ENCODE peak calls at places on chromosomes 16 and 17, in nine cellular contexts. R, B, M, X, T, F, V, P and J are unnamed samples.

GRCh38 chr16:70781800-70782199 is 19.2 kb downstream of the VAC14 start:
- DNase-seq in R (no peak), B (no peak), M (no peak), X (no peak), T (no peak), F (no peak), V (no peak), P (no peak), J (no peak)

GRCh38 chr17:35731239-35731931 is at the start of gene RASL10B:
- DNase-seq in R (peak; percentile 68), B (peak; percentile 56), M (no peak), X (peak; percentile 54), T (peak; percentile 58), F (peak; percentile 55), V (peak; percentile 30), P (peak; percentile 37), J (no peak)

GRCh38 chr17:41082565-41083136 is 1.3 kb upstream of the KRTAP4-7 start:
- DNase-seq in R (no peak), B (no peak), M (no peak), X (no peak), T (no peak), F (no peak), V (no peak), P (no peak), J (no peak)

GRCh38 chr17:8225813-8226535 is 15.6 kb upstream of the AURKB start:
- DNase-seq in R (peak; percentile 40), B (peak; percentile 69), M (no peak), X (peak; percentile 39), T (no peak), F (peak; percentile 53), V (no peak), P (peak; percentile 54), J (no peak)

GRCh38 chr17:80457236-80457856 is 19.1 kb downstream of the NPTX1 start:
- DNase-seq in R (no peak), B (no peak), M (no peak), X (no peak), T (no peak), F (no peak), V (no peak), P (no peak), J (no peak)

GRCh38 chr16:81035975-81036750 is 521 bp downstream of the ATMIN start:
- DNase-seq in R (peak; percentile 27), B (peak; percentile 38), M (no peak), X (peak; percentile 34), T (peak; percentile 23), F (no peak), V (peak; percentile 7), P (peak; percentile 35), J (no peak)

GRCh38 chr17:82970067-82970466 is 109.3 kb upstream of the METRNL start:
- DNase-seq in R (no peak), B (no peak), M (no peak), X (no peak), T (no peak), F (no peak), V (no peak), P (no peak), J (no peak)

GRCh38 chr16:79600636-79601091 is at the start of gene MAF:
- DNase-seq in R (peak; percentile 97), B (peak; percentile 93), M (peak; percentile 82), X (peak; percentile 95), T (peak; percentile 91), F (peak; percentile 89), V (peak; percentile 99), P (peak; percentile 94), J (peak; percentile 68)

GRCh38 chr17:29807520-29808361 is 122.3 kb downstream of the SSH2 start:
- DNase-seq in R (peak; percentile 78), B (peak; percentile 75), M (no peak), X (peak; percentile 65), T (peak; percentile 59), F (peak; percentile 52), V (peak; percentile 48), P (peak; percentile 74), J (no peak)

GRCh38 chr16:20740007-20740883 is 1.4 kb downstream of the THUMPD1 start:
- DNase-seq in R (peak; percentile 43), B (no peak), M (no peak), X (no peak), T (no peak), F (no peak), V (peak; percentile 40), P (no peak), J (no peak)
- TF ChIP-seq CTCF in R (peak; percentile 35), B (peak; percentile 6), M (no peak), X (no peak), T (peak; percentile 16), F (peak; percentile 22), V (peak; percentile 45), P (peak; percentile 25), J (no peak)

GRCh38 chr16:88807142-88807625 is 3.6 kb downstream of the CDT1 start:
- DNase-seq in R (no peak), B (no peak), M (no peak), X (no peak), T (no peak), F (no peak), V (no peak), P (no peak), J (no peak)
- TF ChIP-seq POLR2A in R (no peak), B (no peak), M (no peak), X (no peak), T (no peak), F (no peak), V (no peak), P (no peak), J (no peak)

GRCh38 chr17:50249887-50250286 is 24.4 kb upstream of the TMEM92 start:
- DNase-seq in R (no peak), B (no peak), M (no peak), X (no peak), T (no peak), F (no peak), V (no peak), P (no peak), J (no peak)
- H3K9me3 ChIP-seq in R (no peaks in the 10 kb centered on the region), B (no peaks in the 10 kb centered on the region), M (no peaks in the 10 kb centered on the region), X (peaks cover 14% of the 10 kb centered on the region), T (no peaks in the 10 kb centered on the region), F (no peaks in the 10 kb centered on the region), V (no peaks in the 10 kb centered on the region), P (peaks cover 9% of the 10 kb centered on the region), J (no peaks in the 10 kb centered on the region)

GRCh38 chr16:15510992-15511391 is 76.6 kb downstream of the BMERB1 start:
- DNase-seq in R (no peak), B (no peak), M (no peak), X (no peak), T (no peak), F (no peak), V (no peak), P (no peak), J (no peak)

GRCh38 chr16:15511759-15512487 is 77.5 kb downstream of the BMERB1 start:
- DNase-seq in R (no peak), B (no peak), M (no peak), X (no peak), T (no peak), F (no peak), V (no peak), P (no peak), J (no peak)

GRCh38 chr16:15515992-15516391 is 81.6 kb downstream of the BMERB1 start:
- DNase-seq in R (no peak), B (no peak), M (no peak), X (no peak), T (no peak), F (no peak), V (no peak), P (no peak), J (no peak)

GRCh38 chr16:15509593-15510520 is 75.5 kb downstream of the BMERB1 start:
- DNase-seq in R (no peak), B (no peak), M (no peak), X (no peak), T (no peak), F (no peak), V (no peak), P (no peak), J (no peak)

GRCh38 chr16:15513169-15513568 is 78.8 kb downstream of the BMERB1 start:
- DNase-seq in R (no peak), B (no peak), M (no peak), X (no peak), T (no peak), F (no peak), V (no peak), P (no peak), J (no peak)
- TF ChIP-seq CTCF in R (no peak), B (no peak), M (no peak), X (no peak), T (no peak), F (no peak), V (no peak), P (no peak), J (no peak)

GRCh38 chr17:81831957-81832607 is 1.0 kb downstream of the MCRIP1 start:
- DNase-seq in R (no peak), B (no peak), M (no peak), X (no peak), T (no peak), F (no peak), V (no peak), P (no peak), J (no peak)

GRCh38 chr17:81831563-81831956 is 1.5 kb downstream of the MCRIP1 start:
- DNase-seq in R (no peak), B (no peak), M (no peak), X (no peak), T (no peak), F (no peak), V (no peak), P (no peak), J (no peak)

GRCh38 chr17:81833160-81833920 is at the start of gene MCRIP1:
- DNase-seq in R (peak; percentile 96), B (peak; percentile 96), M (peak; percentile 95), X (peak; percentile 98), T (peak; percentile 96), F (peak; percentile 96), V (peak; percentile 94), P (peak; percentile 97), J (peak; percentile 67)

GRCh38 chr17:81833921-81834830 is 674 bp downstream of the PPP1R27 start:
- DNase-seq in R (peak; percentile 70), B (no peak), M (no peak), X (no peak), T (no peak), F (no peak), V (no peak), P (no peak), J (no peak)

DNA sequence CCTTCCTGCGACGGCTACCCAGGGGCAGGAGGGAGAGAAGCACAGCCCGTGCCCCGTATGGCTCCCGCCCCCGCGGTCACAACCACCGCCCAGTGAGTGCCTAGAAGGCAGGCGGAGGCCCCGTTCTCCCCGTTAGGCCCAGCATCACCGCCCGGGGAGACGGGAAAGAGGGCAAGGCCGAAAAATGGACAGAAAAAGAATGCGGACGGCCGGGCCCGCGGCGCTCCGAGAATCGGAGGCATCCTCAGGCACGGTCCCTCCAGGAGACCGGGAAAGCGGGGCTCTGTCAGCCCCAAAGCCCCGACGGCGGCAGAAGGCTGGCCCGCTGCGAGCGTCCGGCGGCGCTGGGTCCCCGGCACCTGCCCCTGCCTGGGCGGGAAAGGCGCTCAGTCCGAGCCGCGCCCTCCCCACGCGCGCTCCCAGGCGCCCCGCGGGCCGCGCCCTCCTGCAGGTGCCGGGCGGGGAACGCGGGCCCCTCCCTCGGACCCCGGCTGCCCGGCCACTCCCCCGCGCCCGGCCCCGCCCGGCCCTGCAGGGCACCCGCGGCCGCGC is 407 bp downstream of the MCRIP1 start:
- DNase-seq in R (peak; percentile 21), B (no peak), M (no peak), X (no peak), T (no peak), F (no peak), V (no peak), P (no peak), J (no peak)
- TF ChIP-seq POLR2A in R (no peak), B (no peak), M (no peak), X (no peak), T (no peak), F (no peak), V (peak; percentile 30), P (no peak), J (no peak)

GRCh38 chr17:27155866-27156265 is 138.0 kb upstream of the WSB1 start:
- DNase-seq in R (no peak), B (no peak), M (no peak), X (no peak), T (no peak), F (no peak), V (no peak), P (no peak), J (no peak)
- H3K9me3 ChIP-seq in R (no peaks in the 10 kb centered on the region), B (no peaks in the 10 kb centered on the region), M (no peaks in the 10 kb centered on the region), X (no peaks in the 10 kb centered on the region), T (no peaks in the 10 kb centered on the region), F (no peaks in the 10 kb centered on the region), V (no peaks in the 10 kb centered on the region), P (no peaks in the 10 kb centered on the region), J (no peaks in the 10 kb centered on the region)